ENCODE peak calls at places on chromosomes 5 and 9, in nine cellular contexts. Z is Right ventricle myocardium superior; Q is effector memory CD8-positive, alpha-beta T cell; P is A549; T is naive B cell; H is activated T-helper 17 cell treated with anti-CD3 and anti-CD28 coated beads, Interleukin-2, amount 50 U/mL, for 72 hours; D is RWPE2; Y is right cardiac atrium; F is aorta. U is an unnamed sample.
A peak's percentile ranks its signal among the peaks of the same experiment; 100 is the strongest.

GRCh38 chr9:120715331-120715924 is 1.2 kb upstream of the MEGF9 start:
- ATAC-seq in Z (peak; percentile 7), Q (no peak), P (peak; percentile 2), T (no peak), H (no peak), D (no peak), Y (peak; percentile 20), F (peak; percentile 9), U (no peak)

GRCh38 chr5:15571618-15572017 is 71.6 kb downstream of the FBXL7 start:
- ATAC-seq in Z (no peak), Q (no peak), P (no peak), T (no peak), H (no peak), D (no peak), Y (no peak), F (no peak), U (no peak)

GRCh38 chr5:84362061-84362720 is 22.5 kb downstream of the EDIL3 start:
- ATAC-seq in Z (no peak), Q (no peak), P (no peak), T (no peak), H (no peak), D (peak; percentile 33), Y (no peak), F (no peak), U (no peak)

GRCh38 chr5:80877592-80877991 is 82.6 kb upstream of the RASGRF2 start:
- ATAC-seq in Z (no peak), Q (no peak), P (no peak), T (no peak), H (no peak), D (no peak), Y (no peak), F (no peak), U (no peak)

GRCh38 chr5:82142217-82142841 is 135.8 kb downstream of the RPS23 start:
- ATAC-seq in Z (no peak), Q (no peak), P (no peak), T (no peak), H (no peak), D (no peak), Y (no peak), F (no peak), U (no peak)

GRCh38 chr5:144598451-144599068 is 427.9 kb downstream of the KCTD16 start:
- ATAC-seq in Z (peak; percentile 81), Q (no peak), P (peak; percentile 62), T (no peak), H (no peak), D (peak; percentile 61), Y (peak; percentile 88), F (no peak), U (peak; percentile 24)

GRCh38 chr5:179788193-179788854 is 5.5 kb upstream of the LTC4S start:
- ATAC-seq in Z (no peak), Q (no peak), P (peak; percentile 7), T (no peak), H (no peak), D (peak; percentile 22), Y (no peak), F (no peak), U (no peak)

GRCh38 chr5:52840286-52841050 is 52.8 kb downstream of the ITGA1 start:
- ATAC-seq in Z (no peak), Q (no peak), P (no peak), T (no peak), H (no peak), D (no peak), Y (peak; percentile 84), F (peak; percentile 56), U (no peak)

GRCh38 chr5:126995689-126996088 is 34.7 kb downstream of the MARCHF3 start:
- ATAC-seq in Z (no peak), Q (no peak), P (no peak), T (no peak), H (no peak), D (no peak), Y (no peak), F (no peak), U (no peak)

GRCh38 chr9:131162886-131163285 is 37.5 kb downstream of the NUP214 start:
- ATAC-seq in Z (no peak), Q (no peak), P (no peak), T (no peak), H (no peak), D (no peak), Y (no peak), F (no peak), U (no peak)

GRCh38 chr9:84917366-84918063 is 248.0 kb downstream of the NTRK2 start:
- ATAC-seq in Z (no peak), Q (no peak), P (no peak), T (no peak), H (no peak), D (no peak), Y (peak; percentile 90), F (no peak), U (no peak)

GRCh38 chr5:169301386-169301930 is 519 bp upstream of the SLIT3 start:
- ATAC-seq in Z (peak; percentile 21), Q (no peak), P (peak; percentile 15), T (no peak), H (no peak), D (peak; percentile 0), Y (peak; percentile 20), F (no peak), U (no peak)

GRCh38 chr9:136946893-136947891 is 2.1 kb downstream of the C8G start:
- ATAC-seq in Z (no peak), Q (no peak), P (no peak), T (no peak), H (no peak), D (no peak), Y (no peak), F (no peak), U (no peak)

GRCh38 chr5:157772077-157772613 is 28.6 kb downstream of the LSM11 start:
- ATAC-seq in Z (no peak), Q (no peak), P (no peak), T (no peak), H (peak; percentile 87), D (no peak), Y (no peak), F (no peak), U (peak; percentile 34)

GRCh38 chr9:75866273-75866871 is 24.1 kb upstream of the PCSK5 start:
- ATAC-seq in Z (peak; percentile 60), Q (peak; percentile 31), P (peak; percentile 47), T (no peak), H (no peak), D (peak; percentile 35), Y (no peak), F (no peak), U (no peak)

GRCh38 chr9:36833954-36834353 is 200.1 kb downstream of the PAX5 start:
- ATAC-seq in Z (no peak), Q (no peak), P (no peak), T (no peak), H (no peak), D (no peak), Y (no peak), F (no peak), U (no peak)

GRCh38 chr5:89044665-89045200 is 161.7 kb upstream of the MEF2C start:
- ATAC-seq in Z (no peak), Q (no peak), P (no peak), T (no peak), H (no peak), D (no peak), Y (no peak), F (no peak), U (no peak)

GRCh38 chr5:131328536-131329186 is 64.8 kb downstream of the CDC42SE2 start:
- ATAC-seq in Z (no peak), Q (no peak), P (peak; percentile 81), T (no peak), H (peak; percentile 95), D (peak; percentile 98), Y (no peak), F (no peak), U (no peak)

GRCh38 chr9:94907246-94907936 is 180.9 kb downstream of the AOPEP start:
- ATAC-seq in Z (no peak), Q (no peak), P (no peak), T (no peak), H (no peak), D (no peak), Y (no peak), F (no peak), U (no peak)

GRCh38 chr9:26561928-26562327 is 330.7 kb downstream of the CAAP1 start:
- ATAC-seq in Z (no peak), Q (no peak), P (no peak), T (no peak), H (no peak), D (no peak), Y (no peak), F (no peak), U (no peak)

GRCh38 chr5:175103746-175104145 is 340.2 kb downstream of the DRD1 start:
- ATAC-seq in Z (no peak), Q (no peak), P (no peak), T (no peak), H (no peak), D (no peak), Y (no peak), F (no peak), U (no peak)

GRCh38 chr9:127083133-127083532 is 39.3 kb downstream of the ANGPTL2 start:
- ATAC-seq in Z (peak; percentile 76), Q (no peak), P (no peak), T (no peak), H (no peak), D (no peak), Y (no peak), F (no peak), U (no peak)

GRCh38 chr5:57878301-57878722 is 395.7 kb upstream of the ACTBL2 start:
- ATAC-seq in Z (no peak), Q (no peak), P (no peak), T (no peak), H (no peak), D (no peak), Y (no peak), F (no peak), U (no peak)

GRCh38 chr5:160339406-160340140 is 27.2 kb upstream of the CCNJL start:
- ATAC-seq in Z (no peak), Q (no peak), P (no peak), T (no peak), H (peak; percentile 78), D (no peak), Y (no peak), F (no peak), U (no peak)

GRCh38 chr9:125969868-125970267 is 222.7 kb downstream of the PBX3 start:
- ATAC-seq in Z (no peak), Q (no peak), P (no peak), T (no peak), H (no peak), D (no peak), Y (no peak), F (no peak), U (peak; percentile 62)

GRCh38 chr9:113577525-113578261 is 114.2 kb downstream of the RGS3 start:
- ATAC-seq in Z (no peak), Q (no peak), P (no peak), T (no peak), H (no peak), D (no peak), Y (peak; percentile 53), F (no peak), U (no peak)

GRCh38 chr5:110880413-110880812 is 141.6 kb downstream of the SLC25A46 start:
- ATAC-seq in Z (no peak), Q (no peak), P (no peak), T (no peak), H (no peak), D (peak; percentile 75), Y (peak; percentile 55), F (peak; percentile 50), U (no peak)

GRCh38 chr9:112387115-112387514 is 7.2 kb downstream of the HSDL2 start:
- ATAC-seq in Z (no peak), Q (peak; percentile 73), P (no peak), T (no peak), H (no peak), D (no peak), Y (no peak), F (no peak), U (no peak)

GRCh38 chr5:61623401-61624069 is 291.5 kb downstream of the ZSWIM6 start:
- ATAC-seq in Z (no peak), Q (no peak), P (no peak), T (no peak), H (no peak), D (no peak), Y (no peak), F (no peak), U (no peak)

GRCh38 chr5:73564018-73564417 is 1.4 kb downstream of the ANKRA2 start:
- ATAC-seq in Z (no peak), Q (no peak), P (no peak), T (no peak), H (no peak), D (no peak), Y (no peak), F (no peak), U (no peak)

GRCh38 chr5:7902993-7903625 is 34.2 kb downstream of the MTRR start:
- ATAC-seq in Z (no peak), Q (no peak), P (no peak), T (no peak), H (no peak), D (no peak), Y (no peak), F (no peak), U (no peak)

U was measured in stimulated activated memory B cell treated with anti-CD40 and anti-IgM and Interleukin-4, amounts not matched to agents 10 μg/mL and 1 μg/mL and 100 μg/mL, for 72 hours.